ENCODE peak calls at places on chromosomes 2 and 18, in five cellular contexts. S is HepG2, B is K562, Z is SK-N-SH, W is H1. P is an unnamed sample.
A peak's percentile ranks its signal among the peaks of the same experiment; 100 is the strongest.

GRCh38 chr2:189379287-189379630 is 62.0 kb upstream of the WDR75 start:
- DNase-seq in S (no peak), B (no peak), Z (no peak), W (no peak), P (no peak)

GRCh38 chr2:71299507-71299906 is 32.1 kb upstream of the ZNF638 start:
- DNase-seq in S (peak; percentile 40), B (peak; percentile 45), Z (peak; percentile 51), W (no peak), P (no peak)

GRCh38 chr2:101658387-101658786 is 39.1 kb upstream of the MAP4K4 start:
- DNase-seq in S (no peak), B (no peak), Z (no peak), W (no peak), P (no peak)

GRCh38 chr18:14769381-14769780 is 21.4 kb downstream of the ANKRD30B start:
- DNase-seq in S (no peak), B (no peak), Z (no peak), W (no peak), P (no peak)

GRCh38 chr2:68251855-68252406 is 401 bp downstream of the PPP3R1 start:
- DNase-seq in S (no peak), B (peak; percentile 51), Z (peak; percentile 71), W (peak; percentile 57), P (no peak)

GRCh38 chr18:29383311-29384273 is 1206.7 kb upstream of the CDH2 start:
- DNase-seq in S (no peak), B (no peak), Z (no peak), W (no peak), P (peak; percentile 11)

GRCh38 chr2:121650554-121650930 is 1.3 kb upstream of the CLASP1 start:
- DNase-seq in S (no peak), B (peak; percentile 38), Z (peak; percentile 20), W (no peak), P (no peak)

GRCh38 chr2:74747411-74748080 is 86.4 kb upstream of the HK2 start:
- DNase-seq in S (peak; percentile 90), B (no peak), Z (no peak), W (no peak), P (no peak)

GRCh38 chr2:72178551-72178950 is 30.9 kb upstream of the CYP26B1 start:
- DNase-seq in S (no peak), B (no peak), Z (no peak), W (no peak), P (no peak)

GRCh38 chr2:224181534-224182155 is 142.6 kb upstream of the SERPINE2 start:
- DNase-seq in S (no peak), B (no peak), Z (no peak), W (no peak), P (no peak)

GRCh38 chr2:131673400-131674173 is 145.9 kb downstream of the CCDC74A start:
- DNase-seq in S (peak; percentile 71), B (peak; percentile 78), Z (peak; percentile 78), W (peak; percentile 89), P (no peak)

GRCh38 chr2:29376541-29376940 is 261.3 kb downstream of the CLIP4 start:
- DNase-seq in S (no peak), B (no peak), Z (no peak), W (no peak), P (no peak)

GRCh38 chr2:73027340-73027739 is 44.2 kb downstream of the SFXN5 start:
- DNase-seq in S (no peak), B (no peak), Z (no peak), W (no peak), P (no peak)

GRCh38 chr2:69601179-69601612 is 42.3 kb downstream of the AAK1 start:
- DNase-seq in S (peak; percentile 49), B (peak; percentile 87), Z (no peak), W (no peak), P (no peak)

GRCh38 chr2:10876963-10877362 is 34.8 kb upstream of the KCNF1 start:
- DNase-seq in S (no peak), B (no peak), Z (no peak), W (no peak), P (no peak)

GRCh38 chr2:190791347-190791982 is 89.2 kb upstream of the GLS start:
- DNase-seq in S (no peak), B (peak; percentile 52), Z (no peak), W (no peak), P (no peak)

GRCh38 chr2:129813404-129813803 is 166.1 kb upstream of the RAB6C start:
- DNase-seq in S (no peak), B (peak; percentile 4), Z (no peak), W (no peak), P (no peak)

GRCh38 chr2:19038096-19039015 is 320.1 kb downstream of the OSR1 start:
- DNase-seq in S (no peak), B (no peak), Z (no peak), W (no peak), P (no peak)

GRCh38 chr2:221779614-221780067 is 207.5 kb upstream of the EPHA4 start:
- DNase-seq in S (no peak), B (no peak), Z (no peak), W (no peak), P (no peak)
- TF ChIP-seq POLR2AphosphoS5 in S (no peak), B (no peak), Z (no peak), W (no peak), P (no peak)

GRCh38 chr2:57330447-57330846 is 716.2 kb upstream of the VRK2 start:
- DNase-seq in S (no peak), B (no peak), Z (no peak), W (no peak), P (no peak)
- TF ChIP-seq USF2 in S (no peak), B (no peak), Z (no peak), W (no peak), P (no peak)

GRCh38 chr18:48546411-48546810 is 7.6 kb downstream of the CTIF start:
- DNase-seq in S (no peak), B (no peak), Z (no peak), W (no peak), P (no peak)

GRCh38 chr18:48544661-48545415 is 6.0 kb downstream of the CTIF start:
- DNase-seq in S (no peak), B (no peak), Z (no peak), W (no peak), P (no peak)

GRCh38 chr18:48544116-48544515 is 5.3 kb downstream of the CTIF start:
- DNase-seq in S (no peak), B (no peak), Z (no peak), W (no peak), P (no peak)

GRCh38 chr18:48547456-48548403 is 8.9 kb downstream of the CTIF start:
- DNase-seq in S (no peak), B (peak; percentile 30), Z (no peak), W (no peak), P (no peak)

DNA sequence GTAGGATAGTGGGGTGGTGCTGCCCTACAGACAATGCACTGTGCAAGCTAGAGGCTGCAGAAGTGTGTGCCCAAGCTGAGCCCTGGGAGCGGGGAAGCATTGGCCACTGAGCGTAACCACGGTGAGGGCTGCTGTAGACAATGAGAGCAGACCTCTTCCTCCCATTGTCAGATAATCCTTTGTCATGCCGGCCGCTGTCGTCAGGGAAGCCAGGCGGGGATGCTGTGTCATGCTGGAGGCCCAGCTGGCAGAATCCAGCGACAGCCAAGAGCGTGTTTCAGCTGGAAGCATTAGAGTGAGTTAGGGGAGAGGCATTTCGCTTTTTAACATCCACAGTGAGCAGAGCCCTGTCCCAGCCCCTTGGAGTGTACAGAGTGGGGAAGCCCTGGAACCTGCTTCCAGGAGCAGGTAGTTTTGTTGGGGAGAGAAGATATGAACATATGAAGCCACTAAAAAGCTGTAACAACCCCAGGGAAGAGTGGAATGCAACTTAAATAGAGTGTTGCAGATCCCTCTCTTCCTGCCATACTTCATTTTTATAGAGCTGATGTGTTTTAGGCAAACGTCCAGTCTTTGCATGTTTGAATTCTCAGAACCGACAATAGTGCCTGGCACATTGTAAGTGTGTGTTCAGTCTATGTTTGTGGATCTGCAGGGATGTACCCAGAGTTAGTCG is 7.0 kb downstream of the CTIF start:
- DNase-seq in S (no peak), B (peak; percentile 81), Z (peak; percentile 59), W (peak; percentile 62), P (no peak)
- TF ChIP-seq POLR2AphosphoS5 in S (no peak), B (no peak), Z (no peak), W (peak; percentile 64), P (no peak)

DNA sequence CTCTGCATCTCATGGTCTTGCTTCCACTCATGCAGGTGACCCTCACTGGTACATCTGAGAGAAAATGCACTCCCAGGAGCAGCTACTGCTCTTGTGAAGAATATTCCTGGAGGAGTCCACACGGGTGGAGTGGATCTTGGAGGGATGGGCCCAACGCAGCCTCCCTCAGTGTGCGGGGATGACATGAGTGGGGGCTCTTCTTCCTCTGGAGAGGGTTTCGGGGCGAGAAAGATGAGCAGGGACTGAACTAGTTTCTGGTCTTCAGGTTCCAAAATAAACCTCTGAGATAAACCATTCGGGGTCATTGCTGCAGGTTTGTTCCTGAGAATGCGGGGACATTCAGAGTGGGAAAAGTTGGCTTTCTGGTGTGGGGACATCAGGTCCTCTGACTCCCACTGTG is 39.1 kb downstream of the COPS8 start:
- DNase-seq in S (no peak), B (no peak), Z (no peak), W (no peak), P (no peak)
- TF ChIP-seq USF2 in S (no peak), B (no peak), Z (no peak), W (no peak), P (no peak)